ENCODE peak calls at places on chromosomes 13 and 19, in eight cellular contexts. R is stimulated activated CD4-positive, alpha-beta T cell treated with anti-CD3 and anti-CD28 coated beads, Interleukin-1b, Interleukin-23, amount 100 ng/mL, for 24 hours; J is mesothelial cell of epicardium; C is heart left ventricle; S is GDM1; G is uterus; O is left ventricle myocardium superior; Z is midbrain. I is an unnamed sample.
A peak's percentile ranks its signal among the peaks of the same experiment; 100 is the strongest.

GRCh38 chr19:47036233-47036651 is 12.2 kb downstream of the TMEM160 start:
- DNase-seq in R (no peak), O (peak; percentile 48), J (no peak), C (peak; percentile 23), G (no peak), Z (no peak), S (no peak), I (no peak)

GRCh38 chr13:25186187-25186586 is 14.1 kb upstream of the AMER2 start:
- DNase-seq in J (no peak), Z (no peak), S (no peak), G (no peak), C (no peak), R (no peak), O (no peak), I (no peak)

GRCh38 chr13:99053636-99054233 is 75.9 kb upstream of the DOCK9 start:
- DNase-seq in J (no peak), R (no peak), Z (no peak), C (no peak), G (no peak), S (peak; percentile 15), O (no peak), I (no peak)

GRCh38 chr13:97395437-97396136 is 38.4 kb upstream of the RAP2A start:
- DNase-seq in Z (no peak), J (no peak), R (no peak), O (no peak), G (no peak), S (no peak), C (no peak), I (no peak)

GRCh38 chr13:102322211-102322610 is 79.6 kb downstream of the FGF14 start:
- DNase-seq in G (no peak), O (no peak), C (no peak), S (no peak), J (no peak), R (no peak), Z (no peak), I (no peak)

GRCh38 chr19:15113245-15114152 is 6.3 kb downstream of the SYDE1 start:
- DNase-seq in S (no peak), Z (no peak), R (no peak), J (no peak), O (no peak), C (no peak), G (no peak), I (no peak)

GRCh38 chr13:41139296-41139966 is 6.8 kb upstream of the KBTBD6 start:
- DNase-seq in Z (no peak), G (no peak), J (no peak), C (no peak), S (no peak), O (no peak), R (no peak), I (no peak)

GRCh38 chr19:19637186-19637522 is 6.3 kb downstream of the GMIP start:
- DNase-seq in R (no peak), C (no peak), O (no peak), G (no peak), S (no peak), J (no peak), Z (no peak), I (no peak)

GRCh38 chr13:20232556-20233277 is 598 bp upstream of the GJB6 start:
- DNase-seq in G (no peak), O (no peak), J (no peak), R (no peak), C (no peak), Z (no peak), S (no peak), I (no peak)

GRCh38 chr13:95153647-95154405 is 147.4 kb downstream of the ABCC4 start:
- DNase-seq in C (no peak), O (no peak), S (no peak), J (no peak), R (no peak), G (no peak), Z (no peak), I (no peak)

GRCh38 chr13:100604909-100605308 is 16.3 kb upstream of the GGACT start:
- DNase-seq in R (no peak), S (no peak), C (no peak), G (no peak), O (no peak), J (no peak), Z (no peak), I (no peak)

GRCh38 chr13:37313383-37313782 is 207.9 kb upstream of the CSNK1A1L start:
- DNase-seq in C (no peak), G (no peak), S (no peak), J (no peak), R (no peak), Z (no peak), O (no peak), I (no peak)

GRCh38 chr19:18650048-18650435 is 13.2 kb downstream of the KLHL26 start:
- DNase-seq in O (peak; percentile 73), Z (no peak), C (peak; percentile 72), J (no peak), G (peak; percentile 61), S (no peak), R (no peak), I (peak; percentile 79)

GRCh38 chr13:34772881-34773280 is 169.2 kb upstream of the NBEA start:
- DNase-seq in Z (no peak), O (no peak), S (no peak), R (no peak), G (no peak), J (no peak), C (no peak), I (no peak)

GRCh38 chr19:18790566-18791314 is at the start of gene COMP:
- DNase-seq in G (no peak), C (no peak), Z (no peak), J (no peak), O (no peak), S (no peak), R (no peak), I (no peak)

GRCh38 chr13:46369506-46370268 is 17.4 kb downstream of the RUBCNL start:
- DNase-seq in J (no peak), S (no peak), O (no peak), C (no peak), R (no peak), G (no peak), Z (no peak), I (no peak)

GRCh38 chr13:108834193-108834592 is 204.8 kb downstream of the MYO16 start:
- DNase-seq in Z (no peak), R (no peak), C (no peak), O (no peak), S (no peak), J (no peak), G (no peak), I (no peak)

GRCh38 chr19:45097776-45098520 is 5.0 kb downstream of the PPP1R37 start:
- DNase-seq in C (no peak), Z (peak; percentile 45), J (no peak), S (no peak), O (no peak), G (peak; percentile 46), R (no peak), I (peak; percentile 49)

GRCh38 chr19:14277608-14278007 is 71.6 kb upstream of the ADGRL1 start:
- DNase-seq in G (no peak), O (no peak), S (no peak), R (no peak), J (no peak), Z (no peak), C (no peak), I (no peak)

GRCh38 chr19:55766466-55766865 is 2.5 kb upstream of the RFPL4AL1 start:
- DNase-seq in S (no peak), R (no peak), O (no peak), Z (no peak), J (no peak), G (no peak), C (peak; percentile 28), I (no peak)

GRCh38 chr19:2012941-2013682 is 2.4 kb downstream of the BTBD2 start:
- DNase-seq in Z (no peak), J (no peak), S (no peak), C (peak; percentile 32), R (no peak), O (no peak), G (no peak), I (no peak)